ENCODE peak calls at places on chromosomes 13 and 19, in seven cellular contexts. G is K562, K is HCT116, O is H1, U is A549, J is HepG2, T is GM12878. S is an unnamed sample.
A peak's percentile ranks its signal among the peaks of the same experiment; 100 is the strongest.

GRCh38 chr19:47075179-47075811 is 26.9 kb upstream of the TMEM160 start:
- DNase-seq in G (no peak), K (no peak), O (no peak), U (no peak), J (no peak), T (no peak), S (peak; percentile 12)

GRCh38 chr13:112587359-112587766 is 590 bp downstream of the TUBGCP3 start:
- DNase-seq in G (peak; percentile 85), K (peak; percentile 18), O (no peak), U (peak; percentile 69), J (peak; percentile 72), T (no peak), S (peak; percentile 86)

GRCh38 chr19:882871-883497 is 10.0 kb downstream of the MED16 start:
- DNase-seq in G (no peak), K (no peak), O (no peak), U (no peak), J (no peak), T (no peak), S (no peak)

GRCh38 chr13:43769552-43769951 is 17.2 kb downstream of the ENOX1 start:
- DNase-seq in G (no peak), K (no peak), O (no peak), U (no peak), J (no peak), T (no peak), S (no peak)

GRCh38 chr19:52566588-52566987 is 3.5 kb upstream of the ZNF701 start:
- DNase-seq in G (no peak), K (no peak), O (no peak), U (peak; percentile 5), J (no peak), T (no peak), S (peak; percentile 84)

GRCh38 chr13:110756268-110756667 is 42.8 kb downstream of the ING1 start:
- DNase-seq in G (no peak), K (no peak), O (peak; percentile 21), U (peak; percentile 14), J (no peak), T (no peak), S (peak; percentile 95)

GRCh38 chr19:48458016-48458415 is 2.6 kb downstream of the KCNJ14 start:
- DNase-seq in G (no peak), K (no peak), O (no peak), U (no peak), J (no peak), T (no peak), S (no peak)

GRCh38 chr19:14375055-14375581 is 6.1 kb upstream of the ADGRE5 start:
- DNase-seq in G (peak; percentile 6), K (no peak), O (no peak), U (no peak), J (no peak), T (no peak), S (no peak)

GRCh38 chr13:88000239-88000638 is 329.1 kb downstream of the SLITRK5 start:
- DNase-seq in G (no peak), K (no peak), O (no peak), U (no peak), J (no peak), T (no peak), S (peak; percentile 1)

GRCh38 chr13:102726430-102726829 is 31.6 kb upstream of the METTL21C start:
- DNase-seq in G (no peak), K (no peak), O (no peak), U (peak; percentile 10), J (peak; percentile 35), T (no peak), S (no peak)

GRCh38 chr13:95588134-95588533 is 35.6 kb downstream of the CLDN10 start:
- DNase-seq in G (no peak), K (no peak), O (no peak), U (no peak), J (no peak), T (no peak), S (no peak)

GRCh38 chr19:279656-280055 is 11.5 kb downstream of the PLPP2 start:
- DNase-seq in G (no peak), K (no peak), O (no peak), U (no peak), J (no peak), T (no peak), S (no peak)

GRCh38 chr19:43839139-43839538 is 12.0 kb downstream of the ZNF283 start:
- DNase-seq in G (no peak), K (no peak), O (no peak), U (no peak), J (no peak), T (no peak), S (no peak)

GRCh38 chr19:290539-291521 is at the start of gene PLPP2:
- DNase-seq in G (peak; percentile 63), K (no peak), O (peak; percentile 85), U (peak; percentile 62), J (no peak), T (no peak), S (no peak)

GRCh38 chr13:23433171-23434153 is at the start of gene SACS:
- DNase-seq in G (no peak), K (no peak), O (peak; percentile 21), U (peak; percentile 26), J (no peak), T (no peak), S (peak; percentile 52)

GRCh38 chr13:74555291-74556001 is 421.2 kb upstream of the KLF12 start:
- DNase-seq in G (no peak), K (no peak), O (no peak), U (no peak), J (no peak), T (no peak), S (no peak)

GRCh38 chr19:15635016-15635805 is 5.5 kb upstream of the CYP4F3 start:
- DNase-seq in G (no peak), K (no peak), O (no peak), U (no peak), J (peak; percentile 35), T (no peak), S (no peak)

GRCh38 chr13:20831933-20832332 is 58.2 kb upstream of the EEF1AKMT1 start:
- DNase-seq in G (no peak), K (no peak), O (no peak), U (no peak), J (no peak), T (no peak), S (no peak)

GRCh38 chr13:37127706-37128241 is 22.3 kb upstream of the CSNK1A1L start:
- DNase-seq in G (no peak), K (no peak), O (no peak), U (no peak), J (no peak), T (no peak), S (peak; percentile 94)

GRCh38 chr19:4639531-4640246 is 373 bp downstream of the TNFAIP8L1 start:
- DNase-seq in G (no peak), K (no peak), O (no peak), U (no peak), J (peak; percentile 62), T (no peak), S (no peak)

GRCh38 chr19:661427-662196 is 1.4 kb downstream of the RNF126 start:
- DNase-seq in G (no peak), K (no peak), O (no peak), U (no peak), J (no peak), T (no peak), S (no peak)

GRCh38 chr13:51844862-51845573 is at the start of gene TMEM272:
- DNase-seq in G (peak; percentile 82), K (peak; percentile 23), O (no peak), U (peak; percentile 39), J (peak; percentile 43), T (no peak), S (peak; percentile 11)

GRCh38 chr19:40217027-40217810 is 965 bp downstream of the TTC9B start:
- DNase-seq in G (peak; percentile 63), K (peak; percentile 69), O (peak; percentile 39), U (peak; percentile 75), J (no peak), T (no peak), S (no peak)

GRCh38 chr19:40219721-40220276 is 1.6 kb upstream of the TTC9B start:
- DNase-seq in G (peak; percentile 38), K (peak; percentile 76), O (no peak), U (peak; percentile 85), J (no peak), T (no peak), S (peak; percentile 76)

GRCh38 chr19:40216777-40217026 is 1.5 kb downstream of the TTC9B start:
- DNase-seq in G (no peak), K (no peak), O (no peak), U (no peak), J (no peak), T (no peak), S (no peak)

GRCh38 chr19:40216013-40216776 is 2.0 kb downstream of the TTC9B start:
- DNase-seq in G (no peak), K (no peak), O (no peak), U (no peak), J (no peak), T (no peak), S (no peak)

GRCh38 chr19:40217921-40218890 is at the start of gene TTC9B:
- DNase-seq in G (peak; percentile 91), K (no peak), O (peak; percentile 46), U (peak; percentile 51), J (no peak), T (no peak), S (no peak)
- TF ChIP-seq CEBPB in G (no peak), K (no peak), O (no peak), U (no peak), J (no peak), T (no peak), S (no peak)

GRCh38 chr19:6213696-6214585 is 65.8 kb downstream of the MLLT1 start:
- DNase-seq in G (peak; percentile 33), K (no peak), O (no peak), U (no peak), J (no peak), T (no peak), S (no peak)

GRCh38 chr19:6214881-6215541 is 64.8 kb downstream of the MLLT1 start:
- DNase-seq in G (no peak), K (no peak), O (no peak), U (no peak), J (no peak), T (no peak), S (no peak)

GRCh38 chr19:6216236-6216995 is 63.4 kb downstream of the MLLT1 start:
- DNase-seq in G (no peak), K (no peak), O (no peak), U (no peak), J (no peak), T (no peak), S (no peak)

GRCh38 chr19:6216996-6217751 is 62.6 kb downstream of the MLLT1 start:
- DNase-seq in G (peak; percentile 82), K (no peak), O (peak; percentile 17), U (no peak), J (no peak), T (no peak), S (peak; percentile 13)

GRCh38 chr19:6215701-6216235 is 64.0 kb downstream of the MLLT1 start:
- DNase-seq in G (no peak), K (no peak), O (no peak), U (no peak), J (no peak), T (no peak), S (no peak)
- TF ChIP-seq CEBPB in G (no peak), K (no peak), O (no peak), U (no peak), J (no peak), T (no peak), S (no peak)

GRCh38 chr19:49749771-49750170 is 13.3 kb downstream of the TSKS start:
- DNase-seq in G (no peak), K (no peak), O (no peak), U (no peak), J (no peak), T (no peak), S (peak; percentile 66)
- TF ChIP-seq CEBPB in G (no peak), K (no peak), O (no peak), U (no peak), J (no peak), T (no peak), S (no peak)

GRCh38 chr13:32191452-32191998 is 123.6 kb downstream of the ZAR1L start:
- DNase-seq in G (no peak), K (no peak), O (no peak), U (no peak), J (no peak), T (no peak), S (no peak)
- TF ChIP-seq CEBPB in G (no peak), K (no peak), O (no peak), U (no peak), J (no peak), T (no peak), S (no peak)

S was measured in IMR-90.